ENCODE peak calls at places on chromosomes 11 and 22, in four cellular contexts. Q is IMR-90, X is K562, M is endothelial cell of umbilical vein. U is an unnamed sample.
A peak's percentile ranks its signal among the peaks of the same experiment; 100 is the strongest.

GRCh38 chr11:117546431-117547160 is 218.9 kb downstream of the CEP164 start:
- DNase-seq in X (no peak), Q (no peak), M (no peak), U (no peak)

GRCh38 chr11:69958308-69958707 is 119.8 kb upstream of the ANO1 start:
- DNase-seq in Q (peak; percentile 93), X (peak; percentile 52), M (no peak), U (no peak)

GRCh38 chr11:13761712-13762111 is 93.2 kb downstream of the FAR1 start:
- DNase-seq in M (peak; percentile 10), Q (peak; percentile 44), X (no peak), U (no peak)

GRCh38 chr11:122656073-122656630 is 630 bp downstream of the UBASH3B start:
- DNase-seq in Q (peak; percentile 66), X (peak; percentile 19), M (peak; percentile 79), U (no peak)

GRCh38 chr22:29062286-29062949 is 787 bp upstream of the C22orf31 start:
- DNase-seq in X (no peak), Q (no peak), M (no peak), U (no peak)

GRCh38 chr22:35981900-35982299 is 46.7 kb downstream of the RBFOX2 start:
- DNase-seq in M (no peak), X (no peak), Q (no peak), U (no peak)

GRCh38 chr11:43399983-43400630 is 41.4 kb downstream of the TTC17 start:
- DNase-seq in Q (peak; percentile 55), M (no peak), X (no peak), U (no peak)

GRCh38 chr11:131690776-131691557 is 320.6 kb downstream of the NTM start:
- DNase-seq in X (no peak), M (no peak), Q (no peak), U (no peak)

GRCh38 chr11:85725510-85726258 is 39.7 kb upstream of the CCDC89 start:
- DNase-seq in X (no peak), M (peak; percentile 92), Q (peak; percentile 97), U (peak; percentile 61)

GRCh38 chr11:70070736-70071135 is 7.4 kb upstream of the ANO1 start:
- DNase-seq in Q (no peak), X (no peak), M (no peak), U (no peak)

GRCh38 chr11:73017024-73017751 is 124.9 kb downstream of the FCHSD2 start:
- DNase-seq in M (no peak), X (no peak), Q (no peak), U (no peak)

GRCh38 chr11:8839957-8840945 is 70.7 kb upstream of the AKIP1 start:
- DNase-seq in M (peak; percentile 92), X (no peak), Q (peak; percentile 74), U (no peak)

GRCh38 chr11:17859552-17859951 is 125.0 kb downstream of the KCNC1 start:
- DNase-seq in X (no peak), M (no peak), Q (no peak), U (no peak)

GRCh38 chr11:66051766-66052663 is at the start of gene SF3B2:
- DNase-seq in M (peak; percentile 99), Q (peak; percentile 98), X (peak; percentile 99), U (peak; percentile 92)

GRCh38 chr11:27183672-27184457 is 143.2 kb downstream of the BBOX1 start:
- DNase-seq in Q (peak; percentile 72), X (peak; percentile 74), M (peak; percentile 66), U (no peak)

GRCh38 chr22:42863349-42863911 is 6.4 kb upstream of the ARFGAP3 start:
- DNase-seq in Q (peak; percentile 88), X (no peak), M (peak; percentile 19), U (peak; percentile 46)

GRCh38 chr22:31243339-31244043 is 31.4 kb downstream of the LIMK2 start:
- DNase-seq in M (peak; percentile 40), Q (no peak), X (no peak), U (no peak)

GRCh38 chr11:9855579-9856260 is 191.8 kb downstream of the SWAP70 start:
- DNase-seq in M (no peak), Q (peak; percentile 80), X (no peak), U (no peak)

GRCh38 chr11:13261600-13262061 is 16.0 kb upstream of the BMAL1 start:
- DNase-seq in Q (peak; percentile 87), X (no peak), M (peak; percentile 68), U (peak; percentile 84)

GRCh38 chr22:43627485-43628252 is 184.4 kb downstream of the EFCAB6 start:
- DNase-seq in M (no peak), Q (no peak), X (no peak), U (no peak)

GRCh38 chr11:69293819-69294505 is at the start of gene MYEOV:
- DNase-seq in M (peak; percentile 47), Q (no peak), X (peak; percentile 92), U (no peak)

GRCh38 chr11:117045196-117045595 is 53.0 kb downstream of the SIK3 start:
- DNase-seq in M (no peak), X (peak; percentile 23), Q (peak; percentile 61), U (no peak)

GRCh38 chr11:59463176-59463575 is 6.4 kb downstream of the OR4D6 start:
- DNase-seq in M (peak; percentile 85), X (no peak), Q (no peak), U (no peak)

DNA sequence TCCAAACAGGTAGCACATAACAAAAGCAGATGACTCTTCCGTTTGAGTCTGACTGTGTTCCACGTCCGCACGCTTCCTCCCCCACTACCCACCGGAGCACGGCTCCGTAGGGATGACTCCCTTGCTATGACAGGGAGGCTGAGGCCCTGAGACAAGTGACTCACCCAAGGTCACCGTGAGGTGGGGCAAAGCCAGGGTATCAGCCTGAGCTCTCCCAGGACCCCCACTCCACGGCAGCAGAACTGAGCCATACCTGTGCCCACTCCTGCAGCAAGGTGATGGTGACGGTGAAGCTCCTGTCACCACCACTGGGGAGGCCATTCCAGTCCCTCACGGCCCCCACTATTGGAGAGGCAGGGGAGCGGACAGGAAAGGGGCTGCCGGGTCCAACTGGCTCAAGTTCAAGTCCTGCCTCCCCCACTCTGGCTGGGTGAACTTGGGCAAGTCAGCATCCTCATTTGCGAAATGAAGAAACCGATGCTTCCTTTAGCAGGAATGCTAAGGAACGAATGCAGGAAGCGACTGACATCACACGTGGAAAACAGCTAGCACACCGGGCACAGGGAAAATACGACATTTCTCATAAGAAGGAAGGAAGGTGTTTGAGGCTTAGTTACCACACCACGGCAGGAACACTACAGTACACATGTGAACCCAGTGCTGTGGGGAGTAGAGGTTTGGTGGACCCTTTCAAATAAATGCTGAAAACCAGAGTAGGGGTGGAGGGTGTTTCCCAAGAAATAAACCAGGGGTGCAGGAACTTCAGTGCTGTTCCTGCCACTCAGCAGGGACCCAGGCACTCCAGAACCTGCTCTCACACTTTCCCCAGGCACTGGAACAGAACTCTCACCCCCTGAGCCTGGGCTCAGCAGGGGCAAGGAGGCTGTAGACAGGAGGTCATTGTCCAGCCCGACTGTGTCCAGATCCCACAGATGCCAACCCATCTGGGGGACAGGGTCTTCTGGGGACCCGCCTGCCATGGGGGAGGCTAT is 32.4 kb upstream of the CBX7 start:
- DNase-seq in M (no peak), X (no peak), Q (no peak), U (no peak)
- H3K9ac ChIP-seq in M (no peak overlapping the region), X (no peak overlapping the region), Q (peak overlapping the region; percentile 30), U (no peak overlapping the region)

GRCh38 chr11:102244681-102245409 is 72.4 kb upstream of the BIRC3 start:
- DNase-seq in M (no peak), Q (peak; percentile 87), X (no peak), U (no peak)
- H3K9me1 ChIP-seq in M (no peaks in the 10 kb centered on the region), Q (peaks cover 16% of the 10 kb centered on the region), X (no peaks in the 10 kb centered on the region), U (no peaks in the 10 kb centered on the region)

GRCh38 chr11:44621140-44621681 is 55.7 kb downstream of the CD82 start:
- DNase-seq in M (peak; percentile 63), X (peak; percentile 81), Q (peak; percentile 41), U (no peak)

GRCh38 chr11:44619931-44620725 is 54.7 kb downstream of the CD82 start:
- DNase-seq in M (no peak), Q (no peak), X (no peak), U (no peak)

GRCh38 chr11:44615913-44616806 is 50.7 kb downstream of the CD82 start:
- DNase-seq in X (no peak), M (no peak), Q (no peak), U (no peak)

GRCh38 chr11:44617671-44618461 is 52.4 kb downstream of the CD82 start:
- DNase-seq in M (no peak), X (no peak), Q (no peak), U (no peak)

DNA sequence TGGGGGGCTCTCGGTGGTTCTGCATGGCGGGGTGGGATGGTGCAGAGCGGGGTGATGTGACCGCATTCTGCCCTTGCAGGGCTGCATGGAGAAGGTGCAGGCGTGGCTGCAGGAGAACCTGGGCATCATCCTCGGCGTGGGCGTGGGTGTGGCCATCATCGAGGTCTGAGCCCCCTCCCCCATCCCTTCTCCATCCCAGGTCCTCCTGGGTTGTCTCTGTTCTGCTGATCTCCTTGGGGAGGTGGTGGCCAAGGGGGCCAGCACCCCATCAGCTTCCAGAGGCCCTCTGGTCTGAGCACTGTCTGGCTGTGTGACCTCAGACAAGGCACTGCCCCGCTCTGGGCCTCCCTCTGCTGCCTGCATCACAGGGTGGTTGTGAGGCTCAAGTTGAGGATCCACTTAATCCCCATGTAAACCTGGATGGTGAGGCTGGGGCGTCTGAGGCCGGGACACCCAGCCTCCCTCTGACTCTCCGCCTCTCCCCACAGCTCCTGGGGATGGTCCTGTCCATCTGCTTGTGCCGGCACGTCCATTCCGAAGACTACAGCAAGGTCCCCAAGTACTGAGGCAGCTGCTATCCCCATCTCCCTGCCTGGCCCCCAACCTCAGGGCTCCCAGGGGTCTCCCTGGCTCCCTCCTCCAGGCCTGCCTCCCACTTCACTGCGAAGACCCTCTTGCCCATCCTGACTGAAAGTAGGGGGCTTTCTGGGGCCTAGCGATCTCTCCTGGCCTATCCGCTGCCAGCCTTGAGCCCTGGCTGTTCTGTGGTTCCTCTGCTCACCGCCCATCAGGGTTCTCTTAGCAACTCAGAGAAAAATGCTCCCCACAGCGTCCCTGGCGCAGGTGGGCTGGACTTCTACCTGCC is 53.3 kb downstream of the CD82 start:
- DNase-seq in X (no peak), Q (no peak), M (no peak), U (no peak)
- H3K9ac ChIP-seq in X (no peak overlapping the region), Q (no peak overlapping the region), M (no peak overlapping the region), U (no peak overlapping the region)

DNA sequence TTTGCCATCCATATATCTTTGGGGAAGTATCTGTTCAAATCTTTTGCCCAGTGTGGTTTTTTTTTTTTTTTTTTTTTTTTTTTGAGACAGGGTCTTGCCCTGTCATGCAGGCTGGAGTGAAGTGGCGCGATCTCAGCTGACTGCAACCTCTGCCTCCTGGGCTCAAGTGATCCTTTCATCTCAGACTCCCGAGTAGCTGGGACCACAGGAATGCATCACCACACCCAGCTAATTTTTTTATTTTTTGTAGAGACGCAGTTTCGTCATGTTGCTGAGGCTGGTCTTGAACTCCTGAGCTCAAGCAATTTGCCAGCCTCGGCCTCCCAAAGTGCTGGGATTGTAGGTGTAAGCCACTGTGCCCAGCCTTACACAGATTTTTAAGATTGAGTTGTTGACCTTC is 4.8 kb upstream of the FAM118A start:
- DNase-seq in Q (no peak), M (no peak), X (no peak), U (no peak)
- H3K9me1 ChIP-seq in Q (peaks cover 6% of the 10 kb centered on the region), M (no peaks in the 10 kb centered on the region), X (no peaks in the 10 kb centered on the region), U (no peaks in the 10 kb centered on the region)

GRCh38 chr22:20582520-20583361 is 75.3 kb downstream of the MED15 start:
- DNase-seq in X (no peak), M (no peak), Q (no peak), U (no peak)
- H3K9ac ChIP-seq in X (no peak overlapping the region), M (no peak overlapping the region), Q (no peak overlapping the region), U (no peak overlapping the region)

GRCh38 chr11:2814751-2815150 is 70.8 kb downstream of the CDKN1C start:
- DNase-seq in X (no peak), Q (no peak), M (no peak), U (no peak)
- H3K9me1 ChIP-seq in X (no peaks in the 10 kb centered on the region), Q (peaks cover 6% of the 10 kb centered on the region), M (no peaks in the 10 kb centered on the region), U (no peaks in the 10 kb centered on the region)